ENCODE peak calls at places on chromosomes 7 and 10, in five cellular contexts. I, H, E, M and V are unnamed samples.

GRCh38 chr10:14415676-14416307 is 85.1 kb upstream of the FRMD4A start:
- DNase-seq in I (no peak), H (no peak), E (no peak), M (no peak), V (no peak)

GRCh38 chr10:43922335-43923280 is 273.9 kb upstream of the ZNF32 start:
- DNase-seq in I (no peak), H (no peak), E (no peak), M (no peak), V (no peak)

GRCh38 chr10:110304394-110304779 is 333 bp downstream of the SMNDC1 start:
- DNase-seq in I (no peak), H (no peak), E (no peak), M (no peak), V (peak; percentile 39)

GRCh38 chr10:92517034-92517655 is 56.7 kb downstream of the IDE start:
- DNase-seq in I (peak; percentile 30), H (peak; percentile 19), E (no peak), M (peak; percentile 45), V (peak; percentile 87)

GRCh38 chr10:3873728-3874461 is 88.9 kb upstream of the KLF6 start:
- DNase-seq in I (no peak), H (peak; percentile 41), E (no peak), M (peak; percentile 71), V (no peak)

GRCh38 chr7:73894851-73895441 is 34.0 kb downstream of the TMEM270 start:
- DNase-seq in I (no peak), H (peak; percentile 39), E (peak; percentile 91), M (peak; percentile 51), V (no peak)

GRCh38 chr7:80584778-80585177 is 53.7 kb upstream of the CD36 start:
- DNase-seq in I (no peak), H (no peak), E (no peak), M (peak; percentile 75), V (no peak)

GRCh38 chr10:103448751-103449150 is 3.4 kb downstream of the CALHM2 start:
- DNase-seq in I (no peak), H (no peak), E (no peak), M (peak; percentile 73), V (no peak)

GRCh38 chr7:80726731-80727130 is 88.3 kb downstream of the CD36 start:
- DNase-seq in I (no peak), H (no peak), E (no peak), M (no peak), V (no peak)

GRCh38 chr7:150466477-150466876 is 16.0 kb downstream of the GIMAP8 start:
- DNase-seq in I (no peak), H (no peak), E (no peak), M (peak; percentile 67), V (no peak)

GRCh38 chr7:36086571-36086970 is 66.5 kb upstream of the EEPD1 start:
- DNase-seq in I (no peak), H (no peak), E (no peak), M (no peak), V (no peak)

GRCh38 chr10:129643266-129643665 is 176.2 kb downstream of the MGMT start:
- DNase-seq in I (no peak), H (no peak), E (no peak), M (no peak), V (no peak)

GRCh38 chr10:5346881-5347280 is 17.9 kb upstream of the UCN3 start:
- DNase-seq in I (no peak), H (no peak), E (no peak), M (no peak), V (no peak)

GRCh38 chr10:75472685-75473084 is 41.3 kb downstream of the LRMDA start:
- DNase-seq in I (no peak), H (no peak), E (no peak), M (no peak), V (peak; percentile 69)

GRCh38 chr7:77157446-77157845 is 35.0 kb downstream of the CCDC146 start:
- DNase-seq in I (no peak), H (no peak), E (no peak), M (peak; percentile 14), V (no peak)

GRCh38 chr10:123655763-123656162 is 10.4 kb upstream of the GPR26 start:
- DNase-seq in I (no peak), H (no peak), E (no peak), M (no peak), V (no peak)

GRCh38 chr10:114384601-114385000 is 19.7 kb downstream of the AFAP1L2 start:
- DNase-seq in I (no peak), H (no peak), E (no peak), M (no peak), V (no peak)

GRCh38 chr10:114388275-114388674 is 16.0 kb downstream of the AFAP1L2 start:
- DNase-seq in I (no peak), H (no peak), E (no peak), M (peak; percentile 87), V (no peak)

GRCh38 chr10:114389429-114389828 is 14.9 kb downstream of the AFAP1L2 start:
- DNase-seq in I (no peak), H (no peak), E (no peak), M (peak; percentile 64), V (no peak)

GRCh38 chr10:114386446-114386845 is 17.9 kb downstream of the AFAP1L2 start:
- DNase-seq in I (no peak), H (no peak), E (no peak), M (no peak), V (no peak)

GRCh38 chr10:114387784-114388183 is 16.5 kb downstream of the AFAP1L2 start:
- DNase-seq in I (no peak), H (no peak), E (no peak), M (no peak), V (no peak)
- TF ChIP-seq CTCF in I (no peak), H (no peak), E (no peak), M (no peak), V (no peak)

GRCh38 chr7:120996983-120997334 is 8.4 kb downstream of the CPED1 start:
- DNase-seq in I (no peak), H (no peak), E (no peak), M (no peak), V (no peak)

GRCh38 chr7:120997902-120998301 is 9.4 kb downstream of the CPED1 start:
- DNase-seq in I (no peak), H (no peak), E (peak; percentile 51), M (no peak), V (no peak)

GRCh38 chr7:120998525-120998924 is 10.0 kb downstream of the CPED1 start:
- DNase-seq in I (no peak), H (no peak), E (no peak), M (no peak), V (no peak)

GRCh38 chr7:121000091-121000983 is 11.8 kb downstream of the CPED1 start:
- DNase-seq in I (no peak), H (peak; percentile 58), E (no peak), M (no peak), V (no peak)

DNA sequence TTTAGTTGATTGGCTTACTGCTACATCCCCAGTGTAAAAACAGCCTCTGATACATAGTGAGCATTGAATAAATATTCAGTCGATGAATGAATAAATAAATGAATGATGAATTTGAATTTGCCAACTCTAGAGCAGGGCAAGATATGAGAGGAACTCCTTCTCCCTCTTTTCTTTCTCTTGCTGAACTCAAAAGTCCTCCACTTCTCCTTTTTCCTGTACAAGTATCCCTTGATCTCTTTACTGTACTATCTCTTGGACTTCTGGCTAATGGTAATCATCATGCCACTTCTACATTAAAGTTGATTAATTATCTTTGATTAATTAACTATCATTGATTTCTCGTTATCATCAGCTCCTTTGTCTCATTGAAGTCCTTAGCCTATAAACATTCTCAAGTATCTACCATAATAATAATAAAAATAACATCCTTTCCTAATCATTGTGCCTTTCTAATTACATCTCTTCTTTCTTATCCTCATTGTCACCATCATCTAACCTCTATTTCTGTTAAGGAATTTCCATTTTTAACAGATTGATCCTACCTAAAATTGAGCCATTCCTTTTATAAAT is 10.6 kb downstream of the CPED1 start:
- DNase-seq in I (no peak), H (no peak), E (no peak), M (no peak), V (no peak)
- H3K4me1 ChIP-seq in I (peaks cover 13% of the 10 kb centered on the region), H (peaks cover 23% of the 10 kb centered on the region), E (peaks cover 44% of the 10 kb centered on the region), M (peaks cover 8% of the 10 kb centered on the region), V (no peaks in the 10 kb centered on the region)

GRCh38 chr7:95915731-95916130 is 143.4 kb downstream of the DYNC1I1 start:
- DNase-seq in I (no peak), H (no peak), E (no peak), M (no peak), V (no peak)
- H3K4me3 ChIP-seq in I (peak overlapping the region; percentile 10), H (no peak overlapping the region), E (no peak overlapping the region), M (no peak overlapping the region), V (no peak overlapping the region)

DNA sequence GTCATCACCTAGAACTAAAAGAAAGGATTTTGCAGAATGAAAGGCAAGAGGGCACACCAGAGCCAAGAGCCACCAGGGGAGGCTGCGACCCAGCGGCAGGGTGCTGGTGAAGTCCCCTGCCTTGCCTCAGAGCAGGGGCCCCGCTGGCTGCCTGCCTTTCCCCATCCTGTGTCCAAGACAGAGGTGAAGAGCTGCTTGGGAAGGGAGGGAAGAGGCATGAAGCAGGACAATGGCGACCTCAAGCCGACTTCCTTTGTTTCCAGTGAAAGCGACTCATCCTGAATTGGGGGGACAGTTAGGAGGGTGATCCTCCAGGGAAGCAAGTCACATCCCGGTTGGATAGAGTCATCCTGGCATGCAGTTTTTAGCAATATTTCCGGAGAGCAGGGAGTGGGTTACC is 255.5 kb upstream of the YAE1 start:
- DNase-seq in I (no peak), H (no peak), E (no peak), M (no peak), V (no peak)
- TF ChIP-seq CTCF in I (no peak), H (no peak), E (no peak), M (no peak), V (no peak)